ENCODE peak calls at places on chromosomes 7 and 10, in eight cellular contexts. J, H, T, U, M, W, S and I are unnamed samples.

GRCh38 chr10:63504145-63504881 is 16.9 kb upstream of the REEP3 start:
- DNase-seq in H (no peak), M (no peak), S (peak; percentile 97), U (no peak), J (peak; percentile 62), W (no peak), T (no peak), I (no peak)

GRCh38 chr10:73017955-73018480 is 63.4 kb upstream of the PLA2G12B start:
- DNase-seq in J (no peak), H (no peak), T (peak; percentile 94), W (no peak), M (peak; percentile 14), U (no peak), S (peak; percentile 33), I (peak; percentile 20)

GRCh38 chr7:19754521-19755116 is 18.8 kb downstream of the TMEM196 start:
- DNase-seq in M (peak; percentile 61), H (no peak), W (peak; percentile 56), J (no peak), U (no peak), S (peak; percentile 52), T (no peak), I (peak; percentile 68)

GRCh38 chr7:51311166-51311565 is 5.4 kb downstream of the COBL start:
- DNase-seq in M (no peak), W (no peak), U (no peak), S (no peak), T (no peak), H (no peak), J (peak; percentile 73), I (no peak)

GRCh38 chr7:5143106-5143505 is 46.9 kb upstream of the WIPI2 start:
- DNase-seq in W (no peak), T (no peak), H (peak; percentile 6), S (no peak), J (no peak), M (no peak), U (no peak), I (no peak)

GRCh38 chr7:55964802-55965470 is 551 bp downstream of the NIPSNAP2 start:
- DNase-seq in M (peak; percentile 52), S (peak; percentile 36), J (peak; percentile 90), W (peak; percentile 84), U (no peak), H (peak; percentile 24), T (peak; percentile 83), I (peak; percentile 55)

GRCh38 chr7:36055207-36055606 is 97.8 kb upstream of the EEPD1 start:
- DNase-seq in J (no peak), S (no peak), H (no peak), W (no peak), M (no peak), U (no peak), T (no peak), I (no peak)

GRCh38 chr10:115092555-115093285 is 445 bp upstream of the ATRNL1 start:
- DNase-seq in J (peak; percentile 81), H (no peak), W (peak; percentile 39), M (peak; percentile 65), T (no peak), S (peak; percentile 12), U (peak; percentile 5), I (peak; percentile 44)

GRCh38 chr10:6009159-6009558 is 31.8 kb upstream of the IL15RA start:
- DNase-seq in T (no peak), H (no peak), S (peak; percentile 12), W (peak; percentile 33), U (peak; percentile 66), M (peak; percentile 83), J (no peak), I (peak; percentile 95)

GRCh38 chr10:37488792-37489657 is 363.6 kb downstream of the ANKRD30A start:
- DNase-seq in U (peak; percentile 73), H (no peak), S (peak; percentile 66), W (peak; percentile 31), J (no peak), M (peak; percentile 1), T (no peak), I (no peak)

GRCh38 chr10:60731134-60731883 is 47.0 kb upstream of the CDK1 start:
- DNase-seq in W (peak; percentile 59), M (peak; percentile 36), S (peak; percentile 41), H (no peak), U (no peak), T (no peak), J (no peak), I (no peak)

GRCh38 chr7:138625849-138626230 is 75.3 kb downstream of the SVOPL start:
- DNase-seq in W (no peak), M (no peak), J (no peak), H (peak; percentile 3), S (no peak), T (no peak), U (no peak), I (no peak)

GRCh38 chr7:149624006-149624405 is 126.4 kb upstream of the ZNF746 start:
- DNase-seq in H (peak; percentile 32), M (peak; percentile 38), J (peak; percentile 66), S (peak; percentile 56), U (no peak), T (no peak), W (peak; percentile 56), I (peak; percentile 7)

GRCh38 chr10:130495891-130496642 is 359.9 kb downstream of the GLRX3 start:
- DNase-seq in T (peak; percentile 33), U (no peak), J (no peak), W (no peak), H (no peak), M (peak; percentile 2), S (peak; percentile 2), I (peak; percentile 1)

GRCh38 chr7:99289185-99289584 is 16.5 kb downstream of the MYH16 start:
- DNase-seq in S (no peak), J (no peak), U (no peak), H (no peak), W (no peak), M (no peak), T (no peak), I (no peak)

GRCh38 chr7:55413442-55413841 is 48.3 kb downstream of the LANCL2 start:
- DNase-seq in J (no peak), T (no peak), H (no peak), W (no peak), S (no peak), M (no peak), U (no peak), I (no peak)

GRCh38 chr10:43237631-43238446 is 29.0 kb downstream of the RASGEF1A start:
- DNase-seq in W (no peak), H (no peak), J (peak; percentile 30), S (no peak), U (no peak), T (peak; percentile 51), M (no peak), I (no peak)

GRCh38 chr7:54563329-54563916 is 21.2 kb downstream of the VSTM2A start:
- DNase-seq in H (no peak), S (no peak), W (no peak), T (no peak), U (no peak), M (no peak), J (no peak), I (no peak)

GRCh38 chr10:988667-989545 is 672 bp downstream of the GTPBP4 start:
- DNase-seq in T (no peak), H (no peak), M (peak; percentile 42), S (peak; percentile 54), J (no peak), U (no peak), W (no peak), I (no peak)

DNA sequence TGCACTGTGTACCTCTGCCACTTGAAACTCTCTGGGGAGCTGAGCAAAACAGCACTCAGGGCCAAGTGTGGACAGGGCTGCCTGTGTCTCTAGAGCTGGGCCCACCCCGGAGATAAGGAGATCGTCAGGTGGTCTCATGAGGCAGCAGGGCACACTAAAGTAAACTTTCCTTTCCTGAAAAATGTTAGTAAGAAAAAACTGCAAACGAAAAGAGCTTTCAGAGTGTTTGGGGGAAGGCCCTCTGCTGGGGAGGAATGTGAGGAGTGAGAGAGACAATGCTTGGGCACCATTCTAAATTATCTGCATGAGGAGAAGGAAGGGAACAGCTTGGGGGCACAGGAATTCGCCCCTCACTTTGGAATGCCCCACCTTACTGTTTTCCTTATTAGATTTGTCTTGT is 127.7 kb downstream of the ATXN7L1 start:
- DNase-seq in U (no peak), J (peak; percentile 68), W (no peak), H (no peak), S (no peak), M (no peak), T (no peak), I (no peak)
- TF ChIP-seq CTCF in U (no peak), J (peak; percentile 62), W (no peak), H (no peak), S (no peak), M (peak; percentile 36), T (no peak), I (no peak)

DNA sequence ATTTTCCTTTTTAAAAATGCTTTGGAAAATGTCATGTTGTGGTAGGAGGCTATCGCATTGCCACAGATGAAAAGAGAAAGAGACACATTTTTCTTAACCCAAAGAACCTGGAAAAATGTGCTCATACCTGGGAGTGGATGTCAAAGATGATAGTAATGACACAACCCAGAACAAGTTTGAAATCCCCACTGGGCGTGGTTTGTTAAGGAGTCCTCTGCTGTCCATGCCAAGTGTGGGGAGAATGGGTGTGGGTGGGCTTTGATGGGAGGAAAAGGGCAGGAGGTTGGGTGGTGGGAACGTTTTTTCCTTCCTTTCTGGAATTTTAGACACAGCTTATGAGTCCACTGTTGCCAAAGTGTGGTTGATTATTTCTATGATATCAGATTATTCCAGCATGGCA is 10.9 kb downstream of the OPTN start:
- DNase-seq in J (no peak), M (no peak), H (no peak), W (no peak), S (no peak), U (no peak), T (no peak), I (no peak)
- H3K4me3 ChIP-seq in J (no peak overlapping the region), M (no peak overlapping the region), H (no peak overlapping the region), W (no peak overlapping the region), S (no peak overlapping the region), U (no peak overlapping the region), T (no peak overlapping the region), I (no peak overlapping the region)

GRCh38 chr10:128964100-128964403 is 503.0 kb upstream of the MGMT start:
- DNase-seq in W (no peak), T (peak; percentile 51), J (no peak), S (no peak), H (no peak), M (no peak), U (no peak), I (no peak)
- TF ChIP-seq CTCF in W (no peak), T (no peak), J (no peak), S (no peak), H (no peak), M (no peak), U (no peak), I (no peak)

GRCh38 chr10:2936816-2937215 is 130.5 kb upstream of the PFKP start:
- DNase-seq in S (no peak), H (no peak), T (no peak), J (no peak), M (peak; percentile 10), U (no peak), W (no peak), I (no peak)
- H3K4me3 ChIP-seq in S (no peak overlapping the region), H (no peak overlapping the region), T (no peak overlapping the region), J (no peak overlapping the region), M (no peak overlapping the region), U (no peak overlapping the region), W (no peak overlapping the region), I (no peak overlapping the region)

DNA sequence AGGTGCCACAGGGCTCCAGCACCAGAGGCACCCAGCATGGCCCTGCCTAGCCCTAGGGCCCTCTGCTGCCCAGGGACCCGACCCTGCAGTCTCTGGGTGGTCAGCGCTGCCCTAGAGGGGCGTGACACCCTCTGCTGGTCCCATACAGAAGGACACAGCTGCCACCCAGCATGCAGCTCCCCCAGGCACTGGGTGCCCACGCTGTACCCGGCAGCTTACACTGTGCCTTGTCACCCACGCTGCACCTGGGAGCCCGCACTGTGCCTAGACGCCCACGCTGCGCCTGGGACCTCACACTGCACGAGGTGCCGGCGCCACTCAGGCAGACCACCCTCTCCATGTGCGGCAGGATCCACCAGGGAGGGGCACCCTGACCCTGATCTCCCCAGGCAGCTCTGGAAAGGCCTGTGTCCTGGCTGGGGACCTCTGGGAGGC is 55.2 kb downstream of the PWWP2B start:
- DNase-seq in W (no peak), U (no peak), S (no peak), H (no peak), T (no peak), J (peak; percentile 65), M (no peak), I (no peak)
- TF ChIP-seq CTCF in W (no peak), U (peak; percentile 19), S (no peak), H (no peak), T (peak; percentile 22), J (peak; percentile 57), M (no peak), I (no peak)